ENCODE peak calls at places on chromosomes 5 and 9, in four cellular contexts. One of them, this sample, is unnamed.
A peak's percentile ranks its signal among the peaks of the same experiment; 100 is the strongest.

GRCh38 chr5:15885156-15885555 is 294.4 kb downstream of the MARCHF11 start:
- DNase-seq in GM12891: no peak
- DNase-seq in H1: no peak
- DNase-seq in GM12878: no peak
- DNase-seq in this sample: no peak

GRCh38 chr9:81083062-81083461 is 606.3 kb downstream of the TLE1 start:
- DNase-seq in GM12878: no peak
- DNase-seq in H1: no peak
- DNase-seq in GM12891: no peak
- DNase-seq in this sample: no peak

GRCh38 chr5:94884294-94884693 is 265.8 kb downstream of the SLF1 start:
- DNase-seq in GM12878: no peak
- DNase-seq in H1: no peak
- DNase-seq in GM12891: no peak
- DNase-seq in this sample: no peak

GRCh38 chr5:51373880-51374523 is 9.2 kb upstream of the ISL1 start:
- DNase-seq in H1: no peak
- DNase-seq in GM12891: no peak
- DNase-seq in GM12878: no peak
- DNase-seq in this sample: no peak

GRCh38 chr5:142597546-142598337 is 88.1 kb downstream of the FGF1 start:
- DNase-seq in GM12878: no peak
- DNase-seq in H1: no peak
- DNase-seq in GM12891: no peak
- DNase-seq in this sample: no peak

GRCh38 chr5:9099681-9100080 is 446.2 kb downstream of the SEMA5A start:
- DNase-seq in GM12891: no peak
- DNase-seq in GM12878: no peak
- DNase-seq in H1: no peak
- DNase-seq in this sample: no peak

GRCh38 chr9:76810377-76810957 is 46.2 kb downstream of the PCA3 start:
- DNase-seq in GM12878: no peak
- DNase-seq in GM12891: peak; percentile 19
- DNase-seq in H1: no peak
- DNase-seq in this sample: no peak

GRCh38 chr9:130311019-130311773 is 45.6 kb downstream of the HMCN2 start:
- DNase-seq in GM12891: no peak
- DNase-seq in H1: no peak
- DNase-seq in GM12878: no peak
- DNase-seq in this sample: no peak

GRCh38 chr5:162163663-162164062 is 96.1 kb downstream of the GABRG2 start:
- DNase-seq in GM12891: no peak
- DNase-seq in H1: no peak
- DNase-seq in GM12878: no peak
- DNase-seq in this sample: no peak

GRCh38 chr5:117065161-117065560 is 490.5 kb upstream of the SEMA6A start:
- DNase-seq in H1: no peak
- DNase-seq in GM12891: no peak
- DNase-seq in GM12878: no peak
- DNase-seq in this sample: no peak

GRCh38 chr9:124259273-124260078 is 1.7 kb downstream of the NEK6 start:
- DNase-seq in GM12891: no peak
- DNase-seq in GM12878: no peak
- DNase-seq in H1: no peak
- DNase-seq in this sample: no peak

GRCh38 chr9:22079873-22080341 is 70.8 kb upstream of the CDKN2B start:
- DNase-seq in GM12878: peak; percentile 40
- DNase-seq in GM12891: no peak
- DNase-seq in H1: no peak
- DNase-seq in this sample: no peak

GRCh38 chr9:2227468-2227867 is 212.3 kb downstream of the SMARCA2 start:
- DNase-seq in H1: no peak
- DNase-seq in GM12891: no peak
- DNase-seq in GM12878: no peak
- DNase-seq in this sample: no peak

GRCh38 chr9:101836021-101836420 is 97.6 kb upstream of the GRIN3A start:
- DNase-seq in GM12891: no peak
- DNase-seq in H1: no peak
- DNase-seq in GM12878: no peak
- DNase-seq in this sample: no peak

GRCh38 chr9:95459867-95460626 is 56.7 kb downstream of the PTCH1 start:
- DNase-seq in GM12878: no peak
- DNase-seq in GM12891: no peak
- DNase-seq in H1: no peak
- DNase-seq in this sample: no peak

GRCh38 chr9:12935714-12936113 is 160.9 kb downstream of the LURAP1L start:
- DNase-seq in GM12891: no peak
- DNase-seq in H1: no peak
- DNase-seq in GM12878: no peak
- DNase-seq in this sample: no peak

GRCh38 chr9:642014-642413 is 199.5 kb upstream of the DMRT1 start:
- DNase-seq in GM12878: no peak
- DNase-seq in H1: no peak
- DNase-seq in GM12891: no peak
- DNase-seq in this sample: no peak

GRCh38 chr9:1222511-1222910 is 172.4 kb downstream of the DMRT2 start:
- DNase-seq in GM12891: no peak
- DNase-seq in H1: no peak
- DNase-seq in GM12878: no peak
- DNase-seq in this sample: no peak

GRCh38 chr5:154118832-154119442 is 71.6 kb upstream of the GALNT10 start:
- DNase-seq in H1: no peak
- DNase-seq in GM12878: no peak
- DNase-seq in GM12891: peak; percentile 10
- DNase-seq in this sample: no peak

GRCh38 chr9:87530716-87531115 is 33.0 kb downstream of the DAPK1 start:
- DNase-seq in GM12878: no peak
- DNase-seq in GM12891: no peak
- DNase-seq in H1: no peak
- DNase-seq in this sample: no peak

GRCh38 chr5:34535944-34536628 is 120.0 kb upstream of the RAI14 start:
- DNase-seq in GM12891: no peak
- DNase-seq in H1: no peak
- DNase-seq in GM12878: no peak
- DNase-seq in this sample: no peak

GRCh38 chr5:132662925-132663770 is 5.2 kb downstream of the IL13 start:
- DNase-seq in GM12878: peak; percentile 99
- DNase-seq in H1: no peak
- DNase-seq in GM12891: peak; percentile 72
- DNase-seq in this sample: peak; percentile 70

GRCh38 chr5:60509519-60509918 is 190.4 kb downstream of the DEPDC1B start:
- DNase-seq in GM12878: no peak
- DNase-seq in H1: no peak
- DNase-seq in GM12891: no peak
- DNase-seq in this sample: no peak

GRCh38 chr9:22452415-22453010 is 5.9 kb downstream of the DMRTA1 start:
- DNase-seq in GM12891: no peak
- DNase-seq in GM12878: no peak
- DNase-seq in H1: no peak
- DNase-seq in this sample: no peak

GRCh38 chr5:62964428-62964827 is 385.8 kb downstream of the LRRC70 start:
- DNase-seq in GM12891: no peak
- DNase-seq in H1: no peak
- DNase-seq in GM12878: no peak
- DNase-seq in this sample: no peak

GRCh38 chr5:127136908-127137307 is 63.6 kb upstream of the C5orf63 start:
- DNase-seq in H1: no peak
- DNase-seq in GM12891: no peak
- DNase-seq in GM12878: no peak
- DNase-seq in this sample: no peak

GRCh38 chr5:149646564-149646963 is 65.3 kb downstream of the ARHGEF37 start:
- DNase-seq in GM12891: no peak
- DNase-seq in H1: no peak
- DNase-seq in GM12878: no peak
- DNase-seq in this sample: no peak

GRCh38 chr5:107565791-107566536 is 104.8 kb downstream of the EFNA5 start:
- DNase-seq in GM12878: no peak
- DNase-seq in H1: no peak
- DNase-seq in GM12891: no peak
- DNase-seq in this sample: no peak

GRCh38 chr5:115583474-115583873 is 18.8 kb downstream of the TICAM2 start:
- DNase-seq in H1: no peak
- DNase-seq in GM12878: no peak
- DNase-seq in GM12891: no peak
- DNase-seq in this sample: no peak

GRCh38 chr5:100306000-100306399 is 229.2 kb upstream of the FAM174A start:
- DNase-seq in GM12878: no peak
- DNase-seq in H1: no peak
- DNase-seq in GM12891: no peak
- DNase-seq in this sample: no peak

GRCh38 chr9:33139421-33140228 is 27.5 kb downstream of the B4GALT1 start:
- DNase-seq in GM12891: no peak
- DNase-seq in GM12878: no peak
- DNase-seq in H1: no peak
- DNase-seq in this sample: no peak

GRCh38 chr5:90940227-90940995 is 381.8 kb downstream of the ADGRV1 start:
- DNase-seq in GM12891: no peak
- DNase-seq in GM12878: peak; percentile 73
- DNase-seq in H1: peak; percentile 9
- DNase-seq in this sample: no peak

GRCh38 chr5:90944116-90944515 is 385.5 kb downstream of the ADGRV1 start:
- DNase-seq in GM12891: no peak
- DNase-seq in GM12878: no peak
- DNase-seq in H1: no peak
- DNase-seq in this sample: no peak

GRCh38 chr5:90939208-90939607 is 380.6 kb downstream of the ADGRV1 start:
- DNase-seq in H1: no peak
- DNase-seq in GM12878: no peak
- DNase-seq in GM12891: no peak
- DNase-seq in this sample: no peak

GRCh38 chr5:90941002-90941720 is 382.6 kb downstream of the ADGRV1 start:
- DNase-seq in GM12878: no peak
- DNase-seq in GM12891: no peak
- DNase-seq in H1: no peak
- DNase-seq in this sample: no peak
- TF ChIP-seq TAF1 in GM12878: no peak
- TF ChIP-seq TAF1 in GM12891: no peak
- TF ChIP-seq TAF1 in H1: no peak
- TF ChIP-seq TAF1 in this sample: no peak

GRCh38 chr9:69460002-69460401 is 135.0 kb downstream of the ENTREP1 start:
- DNase-seq in H1: no peak
- DNase-seq in GM12891: no peak
- DNase-seq in GM12878: no peak
- DNase-seq in this sample: no peak
- TF ChIP-seq POLR2A in H1: no peak
- TF ChIP-seq POLR2A in GM12891: no peak
- TF ChIP-seq POLR2A in GM12878: no peak
- TF ChIP-seq POLR2A in this sample: no peak

GRCh38 chr9:136761545-136761981 is 2.8 kb downstream of the LCN15 start:
- DNase-seq in GM12891: no peak
- DNase-seq in GM12878: no peak
- DNase-seq in H1: no peak
- DNase-seq in this sample: no peak

GRCh38 chr9:136763649-136764035 is 676 bp downstream of the LCN15 start:
- DNase-seq in H1: no peak
- DNase-seq in GM12878: no peak
- DNase-seq in GM12891: no peak
- DNase-seq in this sample: no peak

GRCh38 chr9:136764301-136764891 is at the start of gene LCN15:
- DNase-seq in GM12878: no peak
- DNase-seq in H1: no peak
- DNase-seq in GM12891: no peak
- DNase-seq in this sample: no peak

GRCh38 chr9:136762221-136762691 is 2.1 kb downstream of the LCN15 start:
- DNase-seq in H1: no peak
- DNase-seq in GM12891: no peak
- DNase-seq in GM12878: no peak
- DNase-seq in this sample: no peak

DNA sequence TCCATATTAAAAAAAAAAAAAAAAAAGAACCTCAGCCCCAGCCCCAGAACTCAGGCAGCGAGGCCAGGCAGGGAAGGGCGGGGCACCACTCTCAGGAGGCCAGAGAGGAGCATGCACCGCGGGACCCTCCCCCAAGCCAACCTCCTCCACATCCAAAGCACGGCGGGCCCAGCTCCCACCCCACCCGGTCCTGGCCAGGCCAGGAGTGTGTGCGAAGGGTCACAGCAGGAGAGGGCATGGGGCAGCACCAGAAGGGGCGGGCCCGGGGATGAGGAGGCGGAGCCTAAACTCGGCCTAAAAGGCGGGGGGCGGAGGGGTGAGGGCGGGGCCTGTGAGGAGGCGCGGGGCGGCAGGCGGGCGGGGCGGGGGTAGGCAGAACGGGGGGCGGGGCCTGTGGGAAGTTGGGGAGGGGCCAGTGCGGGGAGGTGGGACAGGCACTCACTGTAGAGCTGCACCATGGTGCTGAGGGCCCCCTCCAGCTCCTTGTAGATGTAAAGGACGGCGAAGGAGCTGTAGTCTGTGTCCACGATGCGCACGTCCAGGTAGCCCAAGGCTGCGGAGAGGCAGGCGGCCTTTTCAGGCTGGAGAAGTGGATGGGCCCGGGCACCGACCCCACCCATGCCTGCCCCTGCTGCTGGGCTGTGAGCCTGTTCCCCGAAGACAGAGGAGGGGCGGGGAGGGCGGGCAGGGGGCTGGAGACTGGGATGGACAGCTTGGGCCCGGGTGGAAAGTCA is 1.2 kb downstream of the LCN15 start:
- DNase-seq in GM12891: no peak
- DNase-seq in GM12878: no peak
- DNase-seq in H1: peak; percentile 78
- DNase-seq in this sample: no peak
- TF ChIP-seq POLR2AphosphoS5 in GM12891: no peak
- TF ChIP-seq POLR2AphosphoS5 in GM12878: no peak
- TF ChIP-seq POLR2AphosphoS5 in H1: peak; percentile 52
- TF ChIP-seq POLR2AphosphoS5 in this sample: no peak

GRCh38 chr5:122458278-122458872 is 146.3 kb downstream of the SNCAIP start:
- DNase-seq in GM12891: peak; percentile 7
- DNase-seq in H1: no peak
- DNase-seq in GM12878: no peak
- DNase-seq in this sample: no peak
- TF ChIP-seq TAF1 in GM12891: no peak
- TF ChIP-seq TAF1 in H1: no peak
- TF ChIP-seq TAF1 in GM12878: no peak
- TF ChIP-seq TAF1 in this sample: no peak

GRCh38 chr9:126376311-126376902 is 49.8 kb downstream of the MVB12B start:
- DNase-seq in H1: no peak
- DNase-seq in GM12878: no peak
- DNase-seq in GM12891: no peak
- DNase-seq in this sample: no peak
- TF ChIP-seq POLR2A in H1: no peak
- TF ChIP-seq POLR2A in GM12878: no peak
- TF ChIP-seq POLR2A in GM12891: no peak
- TF ChIP-seq POLR2A in this sample: no peak

This sample was measured in GM12892.